ENCODE peak calls at places on chromosomes 12 and 14, in nine cellular contexts. Z, M, S, L, K, C, R, I and U are unnamed samples.

GRCh38 chr14:78135450-78135891 is 34.7 kb upstream of the NRXN3 start:
- DNase-seq in L (no peak), I (no peak), K (no peak), R (no peak), S (no peak), C (no peak), M (no peak), Z (no peak), U (no peak)

GRCh38 chr12:105279460-105280056 is 43.6 kb upstream of the APPL2 start:
- DNase-seq in I (peak; percentile 9), S (peak; percentile 33), K (peak; percentile 38), M (peak; percentile 53), Z (peak; percentile 82), R (peak; percentile 50), C (peak; percentile 45), L (no peak), U (peak; percentile 3)

GRCh38 chr14:103132381-103133212 is 9.3 kb downstream of the TNFAIP2 start:
- DNase-seq in M (no peak), S (no peak), R (no peak), I (no peak), C (peak; percentile 71), Z (no peak), K (peak; percentile 59), L (no peak), U (no peak)

GRCh38 chr14:103868242-103868897 is 21.0 kb upstream of the PPP1R13B start:
- DNase-seq in C (no peak), Z (no peak), S (no peak), R (no peak), K (no peak), I (no peak), L (no peak), M (no peak), U (no peak)

GRCh38 chr14:95364481-95365209 is 44.9 kb upstream of the CLMN start:
- DNase-seq in K (no peak), L (no peak), M (no peak), R (no peak), S (no peak), Z (no peak), I (no peak), C (no peak), U (no peak)

GRCh38 chr14:106842687-106843086 is 1316.3 kb downstream of the TMEM121 start:
- DNase-seq in M (no peak), S (no peak), I (no peak), L (no peak), K (peak; percentile 48), Z (no peak), R (no peak), C (no peak), U (no peak)

GRCh38 chr12:28771961-28772360 is 377.1 kb upstream of the FAR2 start:
- DNase-seq in S (no peak), I (no peak), M (no peak), C (no peak), Z (no peak), L (no peak), R (no peak), K (no peak), U (no peak)

GRCh38 chr14:95811813-95812212 is 64.8 kb upstream of the TUNAR start:
- DNase-seq in S (no peak), C (no peak), M (no peak), R (no peak), I (no peak), L (no peak), Z (no peak), K (no peak), U (no peak)

GRCh38 chr14:68941820-68942219 is 37.3 kb downstream of the ACTN1 start:
- DNase-seq in K (peak; percentile 64), R (peak; percentile 94), C (peak; percentile 78), S (no peak), Z (no peak), I (no peak), L (peak; percentile 90), M (peak; percentile 50), U (no peak)
- H3K4me1 ChIP-seq in K (peaks cover 99% of the 10 kb centered on the region), R (peaks cover 80% of the 10 kb centered on the region), C (peaks cover 65% of the 10 kb centered on the region), S (peaks cover 34% of the 10 kb centered on the region), Z (no peaks in the 10 kb centered on the region), I (peaks cover 24% of the 10 kb centered on the region), L (peaks cover 72% of the 10 kb centered on the region), M (peaks cover 46% of the 10 kb centered on the region), U (peaks cover 17% of the 10 kb centered on the region)

GRCh38 chr12:114405449-114406271 is at the start of gene TBX5:
- DNase-seq in K (no peak), I (peak; percentile 42), Z (no peak), C (peak; percentile 77), S (no peak), M (no peak), L (peak; percentile 93), R (peak; percentile 87), U (no peak)

GRCh38 chr12:114404451-114405198 is 1.3 kb downstream of the TBX5 start:
- DNase-seq in R (peak; percentile 62), C (no peak), Z (no peak), S (no peak), I (peak; percentile 52), M (no peak), K (no peak), L (peak; percentile 39), U (no peak)

GRCh38 chr12:114403044-114403689 is 2.8 kb downstream of the TBX5 start:
- DNase-seq in L (peak; percentile 69), M (no peak), I (peak; percentile 70), R (peak; percentile 91), K (no peak), C (peak; percentile 84), Z (no peak), S (no peak), U (no peak)

GRCh38 chr12:114405199-114405448 is 820 bp downstream of the TBX5 start:
- DNase-seq in K (no peak), I (no peak), L (no peak), C (no peak), Z (no peak), M (no peak), R (peak; percentile 54), S (no peak), U (no peak)

DNA sequence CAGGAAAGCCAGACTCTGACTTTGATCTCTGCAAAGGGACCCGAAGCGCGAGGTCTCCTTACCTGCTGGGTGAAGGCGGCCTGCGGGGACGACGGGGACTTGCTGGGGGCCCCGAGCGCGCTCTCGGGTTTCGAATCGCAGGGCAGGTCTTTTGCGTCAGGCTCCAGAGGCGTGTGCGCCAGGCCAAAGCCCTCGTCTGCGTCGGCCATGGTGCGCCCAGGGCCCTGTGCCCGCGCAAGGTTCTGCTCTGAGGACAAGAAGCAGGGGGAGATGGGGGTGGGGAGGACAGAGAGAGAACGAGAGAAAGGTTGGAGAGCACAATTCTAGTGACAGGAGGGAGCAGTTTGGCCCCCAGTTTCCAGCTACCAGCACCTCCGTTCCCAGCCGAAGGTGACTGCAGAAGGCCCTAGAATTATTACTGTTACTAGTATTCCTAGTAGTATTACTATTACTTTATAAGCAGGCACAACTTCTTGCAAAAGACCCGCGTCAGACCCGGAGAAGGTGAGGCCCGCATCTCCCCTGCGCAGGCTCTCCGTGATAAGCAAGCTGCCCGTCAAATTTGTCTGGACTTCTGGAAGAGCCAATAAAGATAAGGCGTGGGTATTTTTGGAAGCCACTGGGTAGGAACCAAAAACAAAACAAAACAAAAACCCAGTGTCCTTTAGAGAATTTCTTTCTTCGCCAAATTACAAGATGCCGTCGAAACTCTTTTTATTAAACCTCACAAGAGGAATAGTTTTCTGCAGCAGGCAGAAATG is 2.1 kb downstream of the TBX5 start:
- DNase-seq in I (peak; percentile 31), R (peak; percentile 82), M (no peak), S (no peak), K (no peak), L (peak; percentile 69), C (peak; percentile 85), Z (no peak), U (no peak)
- H3K27me3 ChIP-seq in I (peaks cover 99% of the 10 kb centered on the region), R (no peaks in the 10 kb centered on the region), M (peaks cover 86% of the 10 kb centered on the region), S (peaks cover 43% of the 10 kb centered on the region), K (peaks cover 39% of the 10 kb centered on the region), L (no peaks in the 10 kb centered on the region), C (peaks cover 62% of the 10 kb centered on the region), Z (no peaks in the 10 kb centered on the region), U (peaks cover 32% of the 10 kb centered on the region)

GRCh38 chr12:2693204-2693860 is 101.4 kb upstream of the FKBP4 start:
- DNase-seq in R (no peak), M (no peak), C (no peak), Z (peak; percentile 77), K (no peak), I (no peak), L (no peak), S (no peak), U (no peak)

GRCh38 chr12:2691001-2691339 is 103.8 kb upstream of the FKBP4 start:
- DNase-seq in K (no peak), M (no peak), C (peak; percentile 30), Z (peak; percentile 66), L (peak; percentile 7), R (no peak), I (peak; percentile 38), S (peak; percentile 63), U (peak; percentile 75)

GRCh38 chr12:2690348-2691000 is 104.3 kb upstream of the FKBP4 start:
- DNase-seq in I (no peak), K (no peak), S (no peak), L (no peak), M (no peak), R (no peak), Z (no peak), C (no peak), U (no peak)

GRCh38 chr12:2691340-2692111 is 103.2 kb upstream of the FKBP4 start:
- DNase-seq in L (no peak), K (no peak), M (no peak), C (peak; percentile 12), S (peak; percentile 66), R (no peak), Z (peak; percentile 76), I (peak; percentile 30), U (peak; percentile 52)

DNA sequence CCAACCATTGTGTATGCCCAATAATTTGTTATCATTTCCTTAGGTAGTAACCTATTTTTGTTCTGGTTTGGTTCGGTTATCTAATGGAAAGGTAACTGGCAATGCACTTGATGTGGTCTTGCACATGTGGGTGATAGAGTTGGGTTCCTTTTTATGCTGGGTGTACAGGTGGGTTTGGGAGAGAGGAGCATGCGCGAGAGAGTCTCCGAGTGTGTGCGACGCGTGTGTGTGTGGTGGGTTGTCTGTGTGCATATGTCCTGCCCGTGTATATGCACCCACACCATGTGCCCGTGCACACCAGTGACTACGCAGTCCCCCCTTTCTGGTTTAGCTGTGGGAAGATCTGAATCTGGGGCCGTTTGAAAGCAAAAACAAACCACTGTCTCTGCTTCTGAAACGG is 102.6 kb upstream of the FKBP4 start:
- DNase-seq in C (no peak), Z (peak; percentile 50), M (no peak), I (no peak), L (no peak), R (no peak), K (no peak), S (no peak), U (no peak)
- H3K4me1 ChIP-seq in C (no peaks in the 10 kb centered on the region), Z (peaks cover 33% of the 10 kb centered on the region), M (peaks cover 7% of the 10 kb centered on the region), I (peaks cover 9% of the 10 kb centered on the region), L (no peaks in the 10 kb centered on the region), R (no peaks in the 10 kb centered on the region), K (peaks cover 15% of the 10 kb centered on the region), S (peaks cover 34% of the 10 kb centered on the region), U (peaks cover 33% of the 10 kb centered on the region)

DNA sequence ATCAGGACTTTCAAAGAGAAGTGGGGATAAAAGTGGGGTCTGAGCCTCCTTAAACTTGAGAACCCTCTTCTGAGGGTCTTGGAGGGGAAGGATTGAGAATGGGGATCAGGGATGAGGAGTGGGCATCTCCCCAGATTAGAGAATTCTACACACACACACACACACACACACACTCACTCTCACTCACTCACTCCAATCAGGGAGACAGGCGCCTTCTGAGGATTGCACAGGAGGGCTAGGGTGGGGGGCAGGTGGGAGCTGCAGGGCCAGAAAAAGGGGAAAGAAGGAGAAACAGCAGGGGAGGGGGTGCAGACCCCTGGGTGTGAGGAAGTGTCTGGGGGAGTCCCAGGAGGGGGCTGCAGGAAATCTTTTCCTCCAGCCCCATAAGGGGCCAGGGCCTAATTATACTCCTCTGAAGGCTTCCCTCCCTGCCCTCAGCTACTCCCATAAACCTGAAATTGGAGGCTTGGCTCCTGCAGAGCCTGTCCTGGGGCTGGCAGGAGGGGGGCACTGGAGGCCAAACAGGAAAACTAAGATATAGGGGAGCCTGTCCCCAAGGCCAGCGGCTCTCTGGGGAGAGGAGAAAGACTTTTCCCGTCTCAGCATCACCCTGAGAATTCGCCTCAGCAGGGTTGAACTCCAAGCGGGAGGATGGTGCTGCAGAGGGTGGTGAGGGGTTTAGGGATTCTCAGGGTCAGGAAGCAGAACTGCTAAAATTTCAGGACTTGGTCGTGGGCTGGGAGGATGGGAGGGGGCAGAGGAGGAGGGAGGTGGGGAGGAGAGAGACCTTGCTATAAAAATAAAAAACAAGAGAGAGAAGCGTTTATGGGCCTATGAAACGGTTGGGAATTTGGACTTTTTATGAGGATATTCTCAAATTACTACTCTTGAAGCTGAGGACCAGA is 1.6 kb downstream of the HOXC9 start:
- DNase-seq in R (no peak), M (no peak), I (no peak), L (no peak), Z (no peak), S (no peak), C (no peak), K (no peak), U (no peak)
- H3K27me3 ChIP-seq in R (no peaks in the 10 kb centered on the region), M (peaks cover 96% of the 10 kb centered on the region), I (peaks cover 100% of the 10 kb centered on the region), L (peaks cover 96% of the 10 kb centered on the region), Z (no peaks in the 10 kb centered on the region), S (peaks cover 87% of the 10 kb centered on the region), C (peaks cover 100% of the 10 kb centered on the region), K (peaks cover 77% of the 10 kb centered on the region), U (peaks cover 45% of the 10 kb centered on the region)